ENCODE peak calls at places on chromosomes 13 and 19, in six cellular contexts. M is ascending aorta; C is left lung; V is endothelial cell of umbilical vein; L is effector memory CD4-positive, alpha-beta T cell; J is astrocyte of the cerebellum. D is an unnamed sample.

GRCh38 chr19:47723573-47723923 is 10.3 kb downstream of the EHD2 start:
- DNase-seq in M (peak; percentile 88), C (peak; percentile 89), V (no peak), L (no peak), J (no peak), D (no peak)

GRCh38 chr19:47227347-47228167 is 3.4 kb downstream of the BBC3 start:
- DNase-seq in M (peak; percentile 96), C (peak; percentile 95), V (peak; percentile 89), L (no peak), J (peak; percentile 62), D (no peak)

GRCh38 chr13:96982672-96983071 is 11.6 kb downstream of the OXGR1 start:
- DNase-seq in M (no peak), C (no peak), V (peak; percentile 89), L (no peak), J (no peak), D (no peak)

GRCh38 chr19:43126720-43127119 is 44.2 kb upstream of the PSG2 start:
- DNase-seq in M (no peak), C (no peak), V (no peak), L (no peak), J (no peak), D (no peak)

GRCh38 chr13:24141333-24141910 is 19.1 kb upstream of the SPATA13 start:
- DNase-seq in M (no peak), C (no peak), V (no peak), L (no peak), J (no peak), D (no peak)

GRCh38 chr19:50276370-50277063 is 52.7 kb downstream of the KCNC3 start:
- DNase-seq in M (no peak), C (no peak), V (no peak), L (no peak), J (no peak), D (no peak)

GRCh38 chr13:30572859-30573275 is 44.9 kb upstream of the USPL1 start:
- DNase-seq in M (no peak), C (no peak), V (peak; percentile 77), L (no peak), J (no peak), D (no peak)

GRCh38 chr19:43486412-43486811 is 18.1 kb downstream of the PHLDB3 start:
- DNase-seq in M (no peak), C (no peak), V (no peak), L (no peak), J (no peak), D (no peak)

GRCh38 chr13:91375119-91375729 is 23.2 kb upstream of the GPC5 start:
- DNase-seq in M (no peak), C (no peak), V (no peak), L (no peak), J (no peak), D (no peak)

GRCh38 chr13:48156466-48156865 is 61.6 kb upstream of the MED4 start:
- DNase-seq in M (no peak), C (peak; percentile 48), V (no peak), L (peak; percentile 69), J (no peak), D (no peak)

GRCh38 chr19:12034196-12034595 is 1.3 kb downstream of the ZNF433 start:
- DNase-seq in M (no peak), C (no peak), V (no peak), L (no peak), J (no peak), D (peak; percentile 23)

GRCh38 chr19:8459520-8460260 is 14.9 kb downstream of the HNRNPM start:
- DNase-seq in M (no peak), C (no peak), V (peak; percentile 43), L (no peak), J (no peak), D (no peak)

GRCh38 chr13:30849611-30850010 is 56.5 kb upstream of the MEDAG start:
- DNase-seq in M (no peak), C (no peak), V (no peak), L (no peak), J (no peak), D (no peak)

GRCh38 chr19:18254546-18255500 is 19.4 kb downstream of the IQCN start:
- DNase-seq in M (no peak), C (no peak), V (no peak), L (no peak), J (no peak), D (no peak)

GRCh38 chr13:98827449-98827848 is 75.0 kb upstream of the SLC15A1 start:
- DNase-seq in M (no peak), C (no peak), V (no peak), L (no peak), J (no peak), D (no peak)

GRCh38 chr13:91046715-91047327 is 300.7 kb upstream of the MIR17HG start:
- DNase-seq in M (no peak), C (no peak), V (no peak), L (no peak), J (no peak), D (no peak)

GRCh38 chr19:55467236-55468053 is 2.9 kb upstream of the C19orf85 start:
- DNase-seq in M (peak; percentile 85), C (no peak), V (peak; percentile 38), L (no peak), J (no peak), D (no peak)

GRCh38 chr19:50531171-50531612 is 17.5 kb upstream of the ASPDH start:
- DNase-seq in M (no peak), C (no peak), V (no peak), L (no peak), J (no peak), D (no peak)

GRCh38 chr13:109154546-109154945 is 525.1 kb downstream of the MYO16 start:
- DNase-seq in M (no peak), C (no peak), V (peak; percentile 80), L (no peak), J (no peak), D (no peak)

GRCh38 chr13:77565635-77566034 is 30.1 kb downstream of the SCEL start:
- DNase-seq in M (no peak), C (no peak), V (peak; percentile 71), L (no peak), J (peak; percentile 29), D (no peak)

GRCh38 chr19:38417544-38418506 is 8.2 kb downstream of the RASGRP4 start:
- DNase-seq in M (peak; percentile 77), C (peak; percentile 86), V (no peak), L (peak; percentile 24), J (no peak), D (no peak)

GRCh38 chr19:18439025-18439909 is 1.3 kb upstream of the ISYNA1 start:
- DNase-seq in M (no peak), C (no peak), V (no peak), L (no peak), J (no peak), D (no peak)

GRCh38 chr19:996051-996838 is 4.0 kb upstream of the GRIN3B start:
- DNase-seq in M (no peak), C (no peak), V (peak; percentile 35), L (peak; percentile 93), J (no peak), D (no peak)

GRCh38 chr19:7366701-7367420 is 18.1 kb downstream of the ARHGEF18 start:
- DNase-seq in M (no peak), C (no peak), V (peak; percentile 32), L (no peak), J (no peak), D (no peak)

GRCh38 chr13:64041296-64041695 is 2625.6 kb upstream of the PCDH20 start:
- DNase-seq in M (no peak), C (no peak), V (no peak), L (no peak), J (no peak), D (no peak)

GRCh38 chr19:3986260-3987041 is 1.2 kb upstream of the EEF2 start:
- DNase-seq in M (no peak), C (no peak), V (peak; percentile 82), L (no peak), J (no peak), D (no peak)

GRCh38 chr19:5627395-5627904 is 4.6 kb downstream of the SAFB start:
- DNase-seq in M (peak; percentile 74), C (peak; percentile 84), V (no peak), L (no peak), J (no peak), D (no peak)

DNA sequence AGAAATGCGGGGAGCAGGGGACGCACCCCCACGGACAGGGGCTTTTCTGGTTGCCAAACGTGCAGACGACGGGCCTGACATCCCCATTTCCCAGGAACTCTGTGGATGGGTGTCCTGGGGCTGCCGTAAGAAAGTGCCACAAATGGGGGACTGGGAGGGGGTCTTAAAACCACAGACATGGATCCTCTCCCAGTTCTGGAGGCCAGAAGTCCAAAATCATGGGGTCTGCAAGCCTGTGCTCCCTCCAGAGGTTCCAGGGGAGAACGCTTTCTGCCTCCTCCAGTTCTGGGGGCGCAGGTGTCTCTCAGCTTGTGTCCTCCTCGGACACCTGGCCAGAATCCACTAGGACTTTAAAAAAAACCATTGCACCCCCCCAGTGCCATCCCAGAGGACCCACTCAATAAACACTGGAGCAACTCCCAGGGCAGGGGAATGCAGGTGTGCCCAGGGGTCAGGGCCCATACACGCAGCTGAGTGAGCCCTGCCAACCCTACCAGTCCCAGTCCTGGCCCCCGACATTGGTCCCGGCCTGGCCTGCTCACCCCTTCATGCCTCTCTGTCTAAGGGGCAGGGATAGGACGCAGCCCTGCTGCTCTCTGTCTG is 103.9 kb downstream of the GADD45B start:
- DNase-seq in M (peak; percentile 63), C (peak; percentile 25), V (no peak), L (no peak), J (no peak), D (no peak)
- H3K4me3 ChIP-seq in M (peak overlapping the region; percentile 60), C (peak overlapping the region; percentile 38), V (no peak overlapping the region), L (no peak overlapping the region), J (peak overlapping the region; percentile 41), D (peak overlapping the region; percentile 57)

GRCh38 chr19:10246511-10246910 is 5.5 kb upstream of the MRPL4 start:
- DNase-seq in M (no peak), C (no peak), V (no peak), L (no peak), J (no peak), D (no peak)
- H3K4me3 ChIP-seq in M (no peak overlapping the region), C (no peak overlapping the region), V (no peak overlapping the region), L (no peak overlapping the region), J (no peak overlapping the region), D (no peak overlapping the region)

GRCh38 chr19:49132974-49133609 is 13.7 kb downstream of the PPFIA3 start:
- DNase-seq in M (no peak), C (peak; percentile 40), V (no peak), L (no peak), J (no peak), D (no peak)
- H3K4me3 ChIP-seq in M (peak overlapping the region; percentile 4), C (peak overlapping the region; percentile 33), V (no peak overlapping the region), L (peak overlapping the region; percentile 35), J (no peak overlapping the region), D (peak overlapping the region; percentile 42)

DNA sequence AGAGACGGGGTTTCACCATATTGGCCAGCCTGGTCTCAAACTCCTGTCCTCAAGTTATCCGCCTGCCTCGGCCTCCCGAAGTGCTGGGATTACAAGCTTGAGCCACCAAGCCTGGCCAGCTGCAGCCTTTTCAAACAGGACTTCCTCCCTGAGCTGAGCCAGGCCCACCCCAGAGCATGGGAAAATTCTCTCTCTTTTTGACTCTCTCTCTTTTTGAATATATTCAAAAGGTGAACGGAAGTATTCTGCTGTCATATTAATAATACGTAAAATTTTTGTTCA is 539 bp upstream of the ZNF506 start:
- DNase-seq in M (no peak), C (no peak), V (no peak), L (no peak), J (no peak), D (no peak)
- H3K4me3 ChIP-seq in M (peak overlapping the region; percentile 69), C (peak overlapping the region; percentile 70), V (no peak overlapping the region), L (peak overlapping the region; percentile 41), J (peak overlapping the region; percentile 60), D (peak overlapping the region; percentile 94)

DNA sequence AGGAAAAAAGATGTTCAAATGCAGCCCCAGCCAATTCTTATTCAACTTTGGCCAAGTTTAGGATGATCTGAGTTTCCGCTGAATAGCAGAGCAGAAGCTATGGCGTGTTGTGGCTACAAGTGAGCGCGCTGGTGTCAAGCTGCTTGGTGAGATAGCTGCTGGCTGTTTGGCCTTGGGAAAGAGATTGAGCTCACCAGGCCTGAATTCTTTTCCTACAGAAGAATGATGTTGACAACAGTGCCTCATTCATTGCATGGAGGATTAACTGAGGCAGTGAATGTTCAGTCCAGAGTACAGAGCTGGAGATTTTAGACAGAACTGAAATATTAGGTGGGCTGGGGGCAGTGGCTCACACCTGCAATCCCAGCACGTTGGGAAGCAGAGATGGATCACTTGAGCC is 31.5 kb upstream of the MAP3K10 start:
- DNase-seq in M (no peak), C (no peak), V (no peak), L (no peak), J (no peak), D (no peak)
- H3K4me3 ChIP-seq in M (no peak overlapping the region), C (no peak overlapping the region), V (no peak overlapping the region), L (no peak overlapping the region), J (no peak overlapping the region), D (no peak overlapping the region)

D was measured in epithelial cell of proximal tubule.